ENCODE peak calls at places on chromosomes 7 and 10, in eight cellular contexts. M is spleen, Q is tibial nerve, U is esophagus squamous epithelium, H is erythroblast, L is lower leg skin, G is A549, X is HCT116. T is an unnamed sample.

GRCh38 chr7:138129551-138130165 is 53.4 kb downstream of the AKR1D1 start:
- DNase-seq in Q (no peak), H (no peak), X (no peak), G (no peak), U (no peak), L (no peak), M (no peak), T (no peak)

GRCh38 chr7:27166475-27167169 is 1.3 kb upstream of the HOXA9 start:
- DNase-seq in X (no peak), H (no peak), Q (no peak), L (no peak), U (no peak), M (peak), G (no peak), T (no peak)

GRCh38 chr10:15433850-15434537 is 62.9 kb upstream of the FAM171A1 start:
- DNase-seq in L (no peak), M (no peak), X (peak), H (peak), Q (peak), U (no peak), G (peak), T (peak)

GRCh38 chr10:63765126-63765525 is 243.9 kb downstream of the REEP3 start:
- DNase-seq in U (no peak), Q (no peak), L (no peak), X (no peak), G (peak), H (no peak), M (no peak), T (peak)

GRCh38 chr7:84675633-84676034 is 481.0 kb upstream of the SEMA3A start:
- DNase-seq in L (peak), Q (no peak), U (no peak), H (peak), G (no peak), M (no peak), X (no peak), T (no peak)

GRCh38 chr7:128841171-128841690 is 11.0 kb downstream of the FLNC start:
- DNase-seq in M (no peak), L (no peak), X (no peak), G (no peak), Q (no peak), H (no peak), U (no peak), T (no peak)

GRCh38 chr10:92290076-92290836 is 622 bp downstream of the CPEB3 start:
- DNase-seq in L (peak), Q (peak), G (peak), M (no peak), U (no peak), H (peak), X (peak), T (peak)

GRCh38 chr10:4946349-4946717 is 16.9 kb upstream of the AKR1C1 start:
- DNase-seq in Q (no peak), X (no peak), U (no peak), G (no peak), M (no peak), L (no peak), H (no peak), T (no peak)

GRCh38 chr10:73590881-73591577 is at the start of gene USP54:
- DNase-seq in U (no peak), H (peak), X (peak), Q (peak), G (peak), L (no peak), M (no peak), T (peak)

GRCh38 chr10:116683061-116683601 is 59.2 kb downstream of the HSPA12A start:
- DNase-seq in H (no peak), X (no peak), L (no peak), M (no peak), U (no peak), Q (no peak), G (no peak), T (no peak)

GRCh38 chr7:99005776-99006175 is 127.4 kb downstream of the TRRAP start:
- DNase-seq in L (peak), G (no peak), M (peak), U (no peak), X (no peak), Q (no peak), H (no peak), T (no peak)

GRCh38 chr10:17652585-17652984 is 8.6 kb downstream of the STAM start:
- DNase-seq in X (no peak), U (no peak), H (no peak), M (no peak), L (no peak), G (no peak), Q (no peak), T (no peak)

GRCh38 chr7:156638443-156639077 is 2.0 kb upstream of the RNF32 start:
- DNase-seq in G (no peak), M (no peak), U (no peak), X (no peak), H (peak), L (no peak), Q (no peak), T (no peak)

GRCh38 chr7:156642306-156643045 is 1.9 kb downstream of the RNF32 start:
- DNase-seq in U (no peak), M (no peak), Q (no peak), X (no peak), L (no peak), G (no peak), H (no peak), T (no peak)

GRCh38 chr7:156640949-156641485 is 443 bp downstream of the RNF32 start:
- DNase-seq in Q (no peak), G (peak), U (no peak), X (peak), L (no peak), M (no peak), H (peak), T (no peak)

GRCh38 chr7:156640257-156640948 is at the start of gene RNF32:
- DNase-seq in U (peak), G (peak), M (peak), H (peak), Q (peak), X (peak), L (peak), T (no peak)

DNA sequence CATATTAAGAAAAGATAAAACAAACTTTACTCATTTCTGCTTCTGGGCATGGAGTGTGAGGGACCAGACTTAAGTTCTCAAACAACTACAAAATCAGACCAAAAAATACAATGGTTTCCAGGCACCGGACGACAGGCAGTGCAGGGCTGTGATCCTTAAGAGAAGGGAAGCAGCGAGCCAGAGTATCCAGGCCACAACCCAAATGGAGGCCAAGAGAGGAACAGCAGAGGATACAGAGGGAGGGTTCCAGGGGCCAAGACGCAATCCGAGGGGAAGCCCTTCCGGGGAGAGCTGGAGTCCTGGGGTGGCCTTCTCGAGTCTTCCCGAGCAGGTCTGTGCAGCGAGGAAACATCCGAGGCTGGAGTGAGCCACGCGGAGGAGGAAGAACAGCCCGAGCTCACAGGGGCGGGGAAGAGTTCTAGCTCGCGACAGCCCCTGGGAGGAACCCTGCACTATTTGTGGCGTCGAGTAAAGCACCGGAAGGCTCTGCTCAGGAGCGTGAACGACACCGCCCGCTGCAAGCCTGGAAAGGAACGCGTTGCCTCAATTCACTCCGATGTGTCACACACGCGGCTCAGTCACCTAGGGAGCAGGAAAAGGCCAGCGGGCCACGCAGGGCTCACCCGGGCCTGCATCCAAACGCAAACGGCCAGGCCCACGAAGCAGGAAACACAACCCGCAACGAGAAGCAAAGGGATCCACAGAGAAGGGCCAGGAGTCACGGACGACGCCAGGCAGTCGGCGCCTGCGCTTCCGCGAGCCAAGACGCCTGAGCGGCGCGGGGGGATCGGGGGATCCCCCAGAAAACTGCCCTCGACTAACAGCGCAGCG is 933 bp upstream of the RNF32 start:
- DNase-seq in U (no peak), X (no peak), H (peak), M (no peak), L (no peak), G (no peak), Q (no peak), T (no peak)
- TF ChIP-seq POLR2A in U (no peak), X (no peak), H (no peak), M (no peak), L (no peak), G (no peak), Q (no peak), T (peak)

GRCh38 chr10:132306951-132307751 is 599 bp downstream of the STK32C start:
- DNase-seq in M (peak), L (peak), G (peak), H (peak), X (no peak), Q (no peak), U (no peak), T (no peak)

GRCh38 chr10:132309466-132309865 is 1.7 kb upstream of the STK32C start:
- DNase-seq in U (no peak), G (no peak), L (peak), H (no peak), X (no peak), Q (no peak), M (peak), T (no peak)

GRCh38 chr10:132306341-132306685 is 1.4 kb downstream of the STK32C start:
- DNase-seq in U (no peak), L (peak), Q (no peak), H (no peak), X (no peak), G (no peak), M (peak), T (no peak)

GRCh38 chr10:132308588-132309451 is 1.1 kb upstream of the STK32C start:
- DNase-seq in U (no peak), H (peak), L (peak), Q (no peak), G (no peak), X (no peak), M (peak), T (no peak)

DNA sequence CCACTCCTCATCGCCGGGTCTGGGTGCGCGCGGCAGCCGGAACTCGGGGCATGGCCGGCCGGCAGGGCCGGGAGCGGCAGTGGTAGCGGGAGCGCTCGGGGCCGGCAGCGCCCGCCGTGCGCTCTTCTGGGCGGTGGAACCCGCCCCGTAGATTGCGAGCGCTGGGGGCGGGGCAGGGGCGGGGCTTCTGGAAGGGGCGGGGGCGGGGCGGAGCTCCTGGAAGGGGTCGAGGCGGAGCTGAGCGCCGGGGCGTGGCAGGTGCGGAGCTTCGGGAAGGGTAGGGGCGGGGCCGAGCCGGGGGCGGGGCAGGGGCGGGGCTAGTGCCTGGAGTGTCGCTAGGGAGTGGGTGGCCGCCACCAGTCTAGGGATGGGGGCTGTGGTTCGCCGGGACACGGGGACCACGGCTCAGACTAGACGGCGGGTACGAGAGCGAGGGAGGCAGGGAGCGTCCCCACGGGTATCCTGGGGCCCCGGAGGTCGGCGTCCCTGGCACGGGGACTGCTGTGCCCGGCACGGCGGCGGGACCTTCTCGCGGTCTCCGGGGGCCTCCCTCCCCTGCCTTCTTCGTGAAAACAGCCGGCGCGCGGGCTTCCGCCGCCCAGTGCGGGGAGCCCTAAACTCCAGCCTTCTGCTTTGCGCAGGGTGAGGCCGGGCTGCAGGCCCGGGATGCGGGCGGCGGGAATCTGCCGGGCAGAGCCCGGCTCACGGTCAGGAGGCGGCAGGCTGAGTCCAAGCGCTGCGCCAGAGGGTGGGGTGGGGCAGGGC is at the start of gene STK32C:
- DNase-seq in X (peak), H (peak), U (peak), M (peak), L (peak), G (peak), Q (peak), T (peak)
- TF ChIP-seq POLR2A in X (no peak), H (no peak), U (no peak), M (no peak), L (no peak), G (peak), Q (peak), T (peak)

GRCh38 chr10:62637249-62638061 is 167.1 kb upstream of the ADO start:
- DNase-seq in L (no peak), U (no peak), Q (no peak), G (no peak), M (peak), H (peak), X (no peak), T (no peak)
- TF ChIP-seq POLR2A in L (no peak), U (no peak), Q (no peak), G (no peak), M (no peak), H (no peak), X (no peak), T (no peak)

GRCh38 chr7:44082541-44083207 is 344 bp upstream of the POLM start:
- DNase-seq in L (peak), H (peak), Q (peak), X (peak), G (peak), M (peak), U (peak), T (peak)
- TF ChIP-seq POLR2A in L (no peak), H (no peak), Q (peak), X (no peak), G (peak), M (no peak), U (no peak), T (peak)

DNA sequence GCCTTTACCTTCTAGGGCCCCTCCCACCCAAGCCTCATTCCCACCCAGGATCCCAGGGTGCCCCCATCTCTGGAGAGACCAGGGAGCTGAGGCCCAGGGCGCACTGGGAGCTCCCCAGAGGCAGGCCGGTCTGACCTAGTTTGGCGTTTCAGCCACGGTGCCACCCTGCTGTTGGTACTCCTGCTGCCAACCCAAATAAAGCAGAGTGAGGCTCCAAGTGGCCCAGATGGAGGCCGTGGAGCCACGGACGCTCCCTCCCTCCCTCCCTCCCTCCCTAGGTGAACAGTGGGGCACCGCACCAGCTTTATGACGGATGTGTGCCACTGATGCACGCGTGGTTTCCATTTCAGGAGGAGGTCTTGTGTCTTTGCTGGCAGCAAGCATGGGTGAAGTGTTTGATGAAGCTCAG is 1.8 kb downstream of the INPP5A start:
- DNase-seq in L (no peak), U (no peak), G (no peak), H (no peak), Q (no peak), X (no peak), M (peak), T (peak)
- TF ChIP-seq POLR2A in L (no peak), U (no peak), G (no peak), H (no peak), Q (no peak), X (no peak), M (no peak), T (no peak)

GRCh38 chr10:24982294-24983064 is 30.1 kb upstream of the PRTFDC1 start:
- DNase-seq in U (no peak), M (no peak), H (no peak), X (no peak), L (no peak), Q (no peak), G (no peak), T (no peak)
- TF ChIP-seq POLR2A in U (no peak), M (no peak), H (no peak), X (no peak), L (no peak), Q (no peak), G (no peak), T (no peak)

GRCh38 chr10:131653550-131654470 is 247.0 kb upstream of the PPP2R2D start:
- DNase-seq in G (no peak), H (no peak), U (no peak), Q (no peak), M (peak), L (peak), X (no peak), T (no peak)

GRCh38 chr10:131652416-131652815 is 248.4 kb upstream of the PPP2R2D start:
- DNase-seq in L (peak), M (peak), X (no peak), H (no peak), Q (no peak), U (no peak), G (no peak), T (no peak)

GRCh38 chr10:131654471-131655087 is 246.2 kb upstream of the PPP2R2D start:
- DNase-seq in Q (no peak), X (no peak), M (peak), H (no peak), U (no peak), L (peak), G (no peak), T (no peak)

GRCh38 chr10:131651674-131652093 is 249.1 kb upstream of the PPP2R2D start:
- DNase-seq in G (no peak), U (no peak), H (no peak), L (peak), Q (no peak), M (peak), X (no peak), T (no peak)

GRCh38 chr10:131653140-131653539 is 247.7 kb upstream of the PPP2R2D start:
- DNase-seq in Q (no peak), G (no peak), L (peak), H (no peak), M (peak), X (no peak), U (no peak), T (no peak)
- TF ChIP-seq POLR2A in Q (no peak), G (no peak), L (no peak), H (no peak), M (no peak), X (no peak), U (no peak), T (no peak)

GRCh38 chr10:37748170-37748569 is 109.2 kb downstream of the ZNF248 start:
- DNase-seq in M (no peak), L (no peak), G (no peak), U (no peak), H (no peak), X (no peak), Q (no peak), T (no peak)
- TF ChIP-seq POLR2A in M (no peak), L (no peak), G (no peak), U (no peak), H (no peak), X (no peak), Q (no peak), T (no peak)

DNA sequence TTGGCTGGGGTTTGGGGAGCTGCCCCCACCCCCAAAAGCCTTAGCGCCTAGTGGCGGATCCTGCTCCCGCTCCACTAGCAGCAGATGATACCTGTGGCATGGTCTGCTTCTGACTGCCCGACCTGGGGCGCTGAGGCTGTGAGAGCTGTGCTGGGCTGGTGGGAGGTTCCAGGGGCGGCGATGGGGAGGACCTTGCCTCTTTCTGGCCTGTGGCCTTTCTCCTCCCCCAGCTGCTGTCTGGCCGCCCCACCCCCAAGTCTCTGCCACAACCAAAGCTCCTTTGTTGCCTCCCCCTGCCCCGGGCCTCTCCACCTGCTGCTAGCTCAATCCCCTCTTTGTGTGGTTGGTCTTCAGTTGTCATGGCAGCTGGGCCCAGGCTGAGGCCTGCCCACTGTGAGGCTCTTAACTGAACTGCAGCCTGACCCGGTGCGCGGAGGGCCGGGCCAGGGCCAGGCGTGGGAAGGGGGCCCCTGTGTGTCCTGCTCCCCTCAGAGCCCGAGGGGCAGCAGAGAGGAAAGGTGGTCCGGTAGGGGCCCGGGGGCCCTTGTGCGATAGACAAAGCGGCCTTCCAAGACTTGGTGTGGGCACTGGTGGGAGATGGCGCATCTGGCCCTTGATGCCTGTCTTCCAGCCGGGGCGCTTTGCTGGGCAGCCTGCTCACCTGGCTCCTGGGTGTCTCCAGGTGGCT is 4.7 kb downstream of the ZNF775 start:
- DNase-seq in M (no peak), H (no peak), G (no peak), L (peak), X (no peak), Q (peak), U (no peak), T (no peak)
- TF ChIP-seq POLR2A in M (no peak), H (no peak), G (no peak), L (no peak), X (no peak), Q (peak), U (no peak), T (no peak)

T was measured in H54.